ENCODE peak calls at places on chromosomes 13 and 19, in four cellular contexts. X, Q, N and C are unnamed samples.

GRCh38 chr13:27573265-27573664 is 47.1 kb downstream of the LNX2 start:
- DNase-seq in Q (peak), X (no peak), N (no peak), C (peak)

GRCh38 chr13:103898481-103898880 is 832.3 kb upstream of the SLC10A2 start:
- DNase-seq in X (no peak), N (no peak), Q (no peak), C (no peak)

GRCh38 chr13:90947976-90948375 is 399.5 kb upstream of the MIR17HG start:
- DNase-seq in X (no peak), Q (no peak), N (no peak), C (no peak)

GRCh38 chr19:2126879-2127518 is 24.4 kb downstream of the AP3D1 start:
- DNase-seq in N (no peak), X (no peak), Q (no peak), C (no peak)

GRCh38 chr19:15529774-15530372 is 21.5 kb downstream of the CYP4F22 start:
- DNase-seq in X (no peak), Q (no peak), N (no peak), C (peak)

GRCh38 chr19:22263121-22263520 is 23.1 kb upstream of the ZNF729 start:
- DNase-seq in X (no peak), N (no peak), Q (no peak), C (no peak)

GRCh38 chr13:21047591-21048282 is 13.6 kb downstream of the LATS2 start:
- DNase-seq in X (no peak), Q (no peak), N (no peak), C (no peak)

GRCh38 chr13:79628463-79628862 is 147.5 kb downstream of the NDFIP2 start:
- DNase-seq in N (no peak), Q (no peak), X (no peak), C (no peak)

GRCh38 chr19:38264486-38265212 is at the start of gene SPINT2:
- DNase-seq in Q (no peak), X (no peak), N (peak), C (no peak)

GRCh38 chr13:36815069-36815468 is 4.0 kb upstream of the RFXAP start:
- DNase-seq in N (no peak), X (no peak), Q (no peak), C (no peak)

DNA sequence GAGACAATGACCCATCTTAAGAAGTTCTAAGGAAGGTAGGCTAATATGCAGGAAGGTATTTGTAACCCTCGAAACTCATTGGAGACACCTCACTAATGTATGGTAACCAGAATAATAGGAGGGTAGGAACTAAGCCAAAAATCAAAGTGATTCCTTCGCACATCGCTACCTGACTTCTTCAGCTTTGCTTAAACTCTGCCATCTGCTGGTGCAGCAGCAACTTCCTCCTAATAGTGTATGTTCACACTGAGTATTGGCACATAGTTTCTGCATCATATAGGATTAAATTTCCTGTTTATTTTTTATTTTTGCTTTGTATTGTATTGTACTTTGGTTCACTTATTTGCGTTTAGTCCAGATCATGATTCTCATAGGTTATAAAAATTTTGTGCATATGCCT is 676.2 kb downstream of the GPC5 start:
- DNase-seq in Q (no peak), X (no peak), N (no peak), C (no peak)
- TF ChIP-seq CTCF in Q (no peak), X (no peak), N (peak), C (peak)

DNA sequence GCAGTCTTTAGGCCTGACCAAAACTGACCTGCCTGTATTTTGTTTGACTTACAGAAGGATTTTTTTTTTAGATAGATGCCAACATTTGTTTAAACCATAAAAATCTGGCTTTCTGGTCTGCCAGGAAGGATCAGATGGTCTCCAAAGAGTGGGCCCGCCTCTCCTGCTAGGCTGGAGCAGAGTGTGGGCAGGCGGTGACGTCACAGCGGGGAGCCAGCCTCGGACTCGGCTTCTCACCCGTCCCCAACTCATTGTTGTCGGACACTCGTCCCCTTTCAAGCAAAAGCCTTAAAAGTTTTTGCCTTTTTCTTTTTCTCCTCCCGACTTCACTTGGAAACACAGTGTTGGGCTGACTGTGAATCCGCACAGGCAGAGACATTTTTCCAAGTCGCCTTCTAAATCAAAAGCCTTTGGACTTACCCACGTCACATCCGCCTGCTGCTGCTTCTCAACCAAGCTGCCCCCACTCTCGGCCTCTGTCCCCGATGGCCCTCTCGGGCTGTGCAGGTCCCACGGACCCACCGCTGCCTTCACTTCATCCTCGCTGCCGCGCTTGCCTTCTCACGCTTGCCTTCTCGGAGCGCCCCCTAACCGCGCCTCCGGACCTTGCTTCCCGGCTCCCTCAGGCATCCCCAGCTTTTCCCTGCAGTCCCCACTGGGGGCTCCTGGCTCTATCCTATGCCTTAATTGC is 4.1 kb upstream of the ZNF135 start:
- DNase-seq in Q (no peak), N (no peak), X (no peak), C (no peak)
- TF ChIP-seq CTCF in Q (no peak), N (no peak), X (no peak), C (no peak)

GRCh38 chr13:45538382-45538781 is 73.6 kb downstream of the COG3 start:
- DNase-seq in Q (no peak), N (no peak), X (no peak), C (no peak)

GRCh38 chr13:45534604-45535003 is 69.9 kb downstream of the COG3 start:
- DNase-seq in Q (no peak), X (no peak), N (no peak), C (no peak)

GRCh38 chr13:45536224-45536623 is 71.5 kb downstream of the COG3 start:
- DNase-seq in Q (no peak), X (no peak), N (no peak), C (no peak)

GRCh38 chr13:45540195-45540594 is 75.3 kb downstream of the ERICH6B start:
- DNase-seq in Q (no peak), N (no peak), X (no peak), C (no peak)

GRCh38 chr13:45537506-45537905 is 72.8 kb downstream of the COG3 start:
- DNase-seq in N (no peak), X (no peak), Q (no peak), C (no peak)
- TF ChIP-seq CTCF in N (no peak), X (no peak), Q (no peak), C (no peak)

DNA sequence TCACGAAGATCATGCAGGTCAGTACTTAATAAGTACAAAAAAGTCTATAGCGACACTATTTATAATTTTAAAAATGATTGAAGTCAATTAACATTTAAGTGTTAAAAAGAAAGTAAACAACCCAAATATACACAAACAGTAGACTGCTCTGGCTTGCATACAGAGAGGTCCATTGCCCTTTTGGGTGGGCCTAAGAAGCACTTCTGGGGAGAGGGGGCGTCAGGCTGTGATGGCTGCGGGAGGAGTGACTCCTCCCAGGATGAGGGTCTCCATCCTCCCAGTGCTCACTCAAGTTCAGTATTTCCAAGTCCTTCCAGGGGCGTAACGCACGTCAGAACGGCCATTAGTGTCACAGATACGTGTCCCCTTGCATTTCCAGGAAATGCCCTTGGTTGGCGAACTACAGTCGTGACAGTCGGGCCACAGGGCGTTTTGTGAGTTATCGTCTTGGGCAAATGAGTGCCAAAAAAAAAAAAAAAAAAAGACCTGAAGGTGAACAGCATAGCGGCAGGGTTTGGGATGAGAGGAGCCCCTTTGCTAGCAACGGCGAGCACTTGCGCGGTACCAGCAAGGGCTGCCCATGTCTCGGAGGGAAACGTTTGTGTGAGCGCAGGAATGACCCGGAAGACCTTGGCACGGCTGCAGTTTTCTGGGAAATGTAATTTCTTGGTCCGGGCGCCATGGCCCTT is at the start of gene SCGB2B2:
- DNase-seq in Q (no peak), N (peak), X (no peak), C (no peak)
- TF ChIP-seq CTCF in Q (no peak), N (no peak), X (peak), C (peak)

GRCh38 chr19:34241513-34242337 is 12.6 kb upstream of the GARRE1 start:
- DNase-seq in X (no peak), Q (peak), N (no peak), C (no peak)
- TF ChIP-seq CTCF in X (no peak), Q (peak), N (no peak), C (peak)

DNA sequence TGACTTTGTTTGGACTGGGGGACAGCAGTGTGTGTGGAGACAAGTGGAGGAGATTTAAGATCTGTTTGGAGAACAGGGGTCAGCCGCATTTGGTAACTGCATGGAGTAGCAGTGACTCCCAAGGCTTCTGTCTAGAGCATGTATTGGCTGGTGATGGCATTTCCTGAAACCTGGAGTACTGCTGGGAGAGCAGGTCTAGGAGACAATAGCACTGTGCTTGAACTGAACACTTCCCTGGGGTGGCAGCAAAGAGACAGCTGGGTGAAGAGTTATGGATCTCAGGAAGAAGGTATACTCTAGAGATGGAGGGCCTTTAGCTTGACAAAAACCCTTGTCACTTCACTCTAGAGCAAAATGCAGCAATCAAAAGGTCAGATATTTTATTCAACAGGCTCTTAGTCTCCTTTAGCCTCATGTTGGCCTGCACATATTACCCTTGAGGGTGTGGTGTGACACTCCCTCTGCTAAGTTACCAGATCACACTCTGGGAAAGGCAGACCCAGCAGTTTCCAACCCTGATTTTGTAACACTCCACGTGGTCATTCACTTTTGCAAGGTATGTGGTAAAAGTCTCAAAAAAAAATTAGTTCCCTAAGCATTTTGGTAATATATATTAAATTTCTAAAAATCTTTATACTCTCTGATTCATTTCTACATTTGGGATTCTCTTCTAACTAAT is 70.2 kb downstream of the DHRS12 start:
- DNase-seq in N (no peak), X (no peak), Q (no peak), C (peak)
- TF ChIP-seq CTCF in N (no peak), X (no peak), Q (no peak), C (peak)

GRCh38 chr13:44218501-44219240 is 155.0 kb upstream of the SERP2 start:
- DNase-seq in X (peak), N (no peak), Q (no peak), C (no peak)

GRCh38 chr13:44221657-44222056 is 152.0 kb upstream of the SERP2 start:
- DNase-seq in Q (no peak), N (no peak), X (peak), C (no peak)

GRCh38 chr13:44223785-44224432 is 149.7 kb upstream of the SERP2 start:
- DNase-seq in X (no peak), Q (no peak), N (no peak), C (no peak)

GRCh38 chr13:44219808-44220544 is 153.6 kb upstream of the SERP2 start:
- DNase-seq in Q (no peak), X (no peak), N (no peak), C (peak)

DNA sequence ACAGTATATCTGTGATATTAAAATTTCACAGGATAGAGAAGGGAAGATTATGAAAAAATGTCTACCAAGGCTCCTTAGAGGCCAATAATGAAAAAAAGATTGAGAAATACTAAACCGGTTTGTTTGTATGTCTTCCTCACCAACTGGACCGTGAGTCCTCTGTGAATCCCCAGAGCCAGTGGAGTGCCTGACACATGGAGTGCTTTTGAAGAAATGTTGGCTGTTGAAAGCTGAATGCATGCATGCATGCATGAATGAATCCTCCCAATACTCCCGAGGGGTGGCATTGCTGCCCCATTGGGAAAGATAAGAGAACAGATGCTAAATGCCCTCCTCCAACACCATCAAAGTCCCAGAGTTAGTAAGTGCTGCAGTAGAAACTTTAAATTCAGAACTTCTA is 152.7 kb upstream of the SERP2 start:
- DNase-seq in N (no peak), Q (no peak), X (no peak), C (no peak)
- TF ChIP-seq CTCF in N (no peak), Q (no peak), X (no peak), C (no peak)

GRCh38 chr19:14425696-14426138 is 6.6 kb upstream of the DDX39A start:
- DNase-seq in N (no peak), Q (no peak), X (no peak), C (peak)
- TF ChIP-seq CTCF in N (no peak), Q (no peak), X (no peak), C (no peak)

GRCh38 chr19:55387736-55388497 is 2.2 kb downstream of the RPL28 start:
- DNase-seq in N (no peak), Q (no peak), X (no peak), C (no peak)
- TF ChIP-seq CTCF in N (no peak), Q (no peak), X (no peak), C (no peak)